ENCODE peak calls at places on chromosomes 7 and 10, in seven cellular contexts. I is NCI-H1105 treated with DMSO at 0.1 percent for 48 hours, M is K562, Z is Right ventricle myocardium superior, V is RWPE1, K is lung, U is T-helper 1 cell. Y is an unnamed sample.

GRCh38 chr7:108329514-108329913 is 126.7 kb downstream of the NRCAM start:
- DNase-seq in I (peak), M (no peak), Z (no peak), V (no peak), K (no peak), U (no peak), Y (no peak)

GRCh38 chr7:15305002-15305600 is 256.7 kb downstream of the AGMO start:
- DNase-seq in I (peak), M (peak), Z (peak), V (peak), K (no peak), U (no peak), Y (no peak)

GRCh38 chr7:134819401-134819800 is 40.0 kb downstream of the CALD1 start:
- DNase-seq in I (no peak), M (no peak), Z (no peak), V (no peak), K (no peak), U (no peak), Y (no peak)

GRCh38 chr10:98556061-98556460 is 109.3 kb upstream of the HPS1 start:
- DNase-seq in I (no peak), M (no peak), Z (no peak), V (no peak), K (no peak), U (no peak), Y (no peak)

GRCh38 chr7:2082357-2083038 is 150.2 kb downstream of the MAD1L1 start:
- DNase-seq in I (no peak), M (no peak), Z (no peak), V (no peak), K (no peak), U (no peak), Y (no peak)

GRCh38 chr7:49093218-49093617 is 168.9 kb downstream of the CDC14C start:
- DNase-seq in I (no peak), M (no peak), Z (no peak), V (no peak), K (no peak), U (no peak), Y (no peak)

GRCh38 chr10:61169294-61169693 is 225.3 kb upstream of the RHOBTB1 start:
- DNase-seq in I (no peak), M (no peak), Z (no peak), V (no peak), K (no peak), U (no peak), Y (no peak)

GRCh38 chr7:155206286-155207020 is 91.2 kb upstream of the INSIG1 start:
- DNase-seq in I (no peak), M (peak), Z (peak), V (no peak), K (peak), U (peak), Y (no peak)

GRCh38 chr10:119316729-119317097 is 109.3 kb downstream of the GRK5 start:
- DNase-seq in I (no peak), M (peak), Z (no peak), V (peak), K (no peak), U (no peak), Y (no peak)

GRCh38 chr7:34070486-34071323 is 165.4 kb downstream of the BMPER start:
- DNase-seq in I (no peak), M (no peak), Z (no peak), V (no peak), K (no peak), U (no peak), Y (no peak)

GRCh38 chr7:151954866-151955820 is 1.1 kb upstream of the GALNTL5 start:
- DNase-seq in I (no peak), M (no peak), Z (peak), V (no peak), K (no peak), U (no peak), Y (no peak)

GRCh38 chr10:130877131-130877530 is 434.4 kb downstream of the TCERG1L start:
- DNase-seq in I (no peak), M (no peak), Z (no peak), V (no peak), K (no peak), U (no peak), Y (no peak)

GRCh38 chr7:103715376-103716110 is 269.5 kb upstream of the SLC26A5 start:
- DNase-seq in I (no peak), M (no peak), Z (no peak), V (no peak), K (no peak), U (no peak), Y (no peak)

GRCh38 chr7:55552320-55553086 is 19.8 kb downstream of the VOPP1 start:
- DNase-seq in I (no peak), M (no peak), Z (no peak), V (peak), K (no peak), U (no peak), Y (no peak)

GRCh38 chr10:470339-471003 is 219.0 kb downstream of the DIP2C start:
- DNase-seq in I (no peak), M (no peak), Z (no peak), V (no peak), K (no peak), U (peak), Y (peak)

GRCh38 chr10:43785252-43785651 is 136.6 kb upstream of the ZNF32 start:
- DNase-seq in I (no peak), M (peak), Z (no peak), V (no peak), K (no peak), U (no peak), Y (no peak)

GRCh38 chr10:97452352-97452751 is 6.4 kb downstream of the ZDHHC16 start:
- DNase-seq in I (no peak), M (no peak), Z (no peak), V (no peak), K (no peak), U (no peak), Y (no peak)

GRCh38 chr10:94398762-94399161 is 3.6 kb upstream of the TBC1D12 start:
- DNase-seq in I (no peak), M (no peak), Z (no peak), V (no peak), K (no peak), U (no peak), Y (no peak)

GRCh38 chr7:26944486-26944885 is 80.1 kb upstream of the SKAP2 start:
- DNase-seq in I (peak), M (no peak), Z (no peak), V (no peak), K (no peak), U (no peak), Y (no peak)

GRCh38 chr7:116597384-116597783 is 72.5 kb downstream of the CAV1 start:
- DNase-seq in I (no peak), M (no peak), Z (no peak), V (no peak), K (no peak), U (no peak), Y (no peak)

GRCh38 chr7:47383064-47383463 is 198.8 kb downstream of the TNS3 start:
- DNase-seq in I (no peak), M (no peak), Z (no peak), V (no peak), K (no peak), U (no peak), Y (no peak)

GRCh38 chr7:157549612-157550299 is 213.0 kb downstream of the DNAJB6 start:
- DNase-seq in I (no peak), M (no peak), Z (peak), V (no peak), K (no peak), U (no peak), Y (no peak)

GRCh38 chr7:90958669-90959068 is 305.6 kb upstream of the FZD1 start:
- DNase-seq in I (no peak), M (no peak), Z (no peak), V (no peak), K (no peak), U (no peak), Y (no peak)

GRCh38 chr10:18238875-18239485 is 98.8 kb downstream of the CACNB2 start:
- DNase-seq in I (peak), M (peak), Z (no peak), V (peak), K (no peak), U (no peak), Y (no peak)

GRCh38 chr10:76868088-76868949 is 769.3 kb downstream of the KCNMA1 start:
- DNase-seq in I (no peak), M (no peak), Z (no peak), V (no peak), K (no peak), U (no peak), Y (no peak)

GRCh38 chr10:61992059-61992460 is 90.6 kb downstream of the ARID5B start:
- DNase-seq in I (no peak), M (no peak), Z (no peak), V (no peak), K (no peak), U (no peak), Y (no peak)

Y was measured in coronary artery.